ENCODE peak calls at places on chromosomes 7 and 10, in ten cellular contexts. One of them, this sample, is unnamed.
A peak's percentile ranks its signal among the peaks of the same experiment; 100 is the strongest.

GRCh38 chr7:157890921-157891401 is 554.2 kb downstream of the DNAJB6 start:
- DNase-seq in heart left ventricle: no peak
- DNase-seq in suprapubic skin: no peak
- DNase-seq in bronchial epithelial cell: no peak
- DNase-seq in IMR-90: no peak
- DNase-seq in CD8-positive, alpha-beta T cell: no peak
- DNase-seq in GM12865: no peak
- DNase-seq in AG10803: no peak
- DNase-seq in thoracic aorta: no peak
- DNase-seq in epithelial cell of proximal tubule: no peak
- DNase-seq in this sample: no peak

GRCh38 chr7:98879198-98879988 is 1.1 kb downstream of the TRRAP start:
- DNase-seq in heart left ventricle: no peak
- DNase-seq in suprapubic skin: peak; percentile 66
- DNase-seq in bronchial epithelial cell: peak; percentile 35
- DNase-seq in IMR-90: peak; percentile 17
- DNase-seq in CD8-positive, alpha-beta T cell: peak; percentile 51
- DNase-seq in GM12865: peak; percentile 89
- DNase-seq in AG10803: peak; percentile 22
- DNase-seq in thoracic aorta: no peak
- DNase-seq in epithelial cell of proximal tubule: peak; percentile 19
- DNase-seq in this sample: peak; percentile 46

GRCh38 chr10:28593811-28594210 is 60.9 kb downstream of the WAC start:
- DNase-seq in heart left ventricle: no peak
- DNase-seq in suprapubic skin: no peak
- DNase-seq in bronchial epithelial cell: peak; percentile 59
- DNase-seq in IMR-90: no peak
- DNase-seq in CD8-positive, alpha-beta T cell: no peak
- DNase-seq in GM12865: no peak
- DNase-seq in AG10803: no peak
- DNase-seq in thoracic aorta: no peak
- DNase-seq in epithelial cell of proximal tubule: no peak
- DNase-seq in this sample: no peak

GRCh38 chr7:13602036-13602435 is 387.4 kb downstream of the ETV1 start:
- DNase-seq in heart left ventricle: no peak
- DNase-seq in suprapubic skin: no peak
- DNase-seq in bronchial epithelial cell: no peak
- DNase-seq in IMR-90: no peak
- DNase-seq in CD8-positive, alpha-beta T cell: no peak
- DNase-seq in GM12865: no peak
- DNase-seq in AG10803: no peak
- DNase-seq in thoracic aorta: no peak
- DNase-seq in epithelial cell of proximal tubule: no peak
- DNase-seq in this sample: no peak

GRCh38 chr10:123299598-123299997 is 145.4 kb downstream of the BUB3 start:
- DNase-seq in heart left ventricle: no peak
- DNase-seq in suprapubic skin: no peak
- DNase-seq in bronchial epithelial cell: no peak
- DNase-seq in IMR-90: no peak
- DNase-seq in CD8-positive, alpha-beta T cell: no peak
- DNase-seq in GM12865: no peak
- DNase-seq in AG10803: no peak
- DNase-seq in thoracic aorta: no peak
- DNase-seq in epithelial cell of proximal tubule: no peak
- DNase-seq in this sample: no peak

GRCh38 chr10:100970914-100971811 is 1.9 kb downstream of the SEMA4G start:
- DNase-seq in heart left ventricle: no peak
- DNase-seq in suprapubic skin: peak; percentile 24
- DNase-seq in bronchial epithelial cell: no peak
- DNase-seq in IMR-90: no peak
- DNase-seq in CD8-positive, alpha-beta T cell: no peak
- DNase-seq in GM12865: no peak
- DNase-seq in AG10803: no peak
- DNase-seq in thoracic aorta: no peak
- DNase-seq in epithelial cell of proximal tubule: no peak
- DNase-seq in this sample: no peak

GRCh38 chr7:73704640-73705550 is 14.6 kb downstream of the STX1A start:
- DNase-seq in heart left ventricle: no peak
- DNase-seq in suprapubic skin: no peak
- DNase-seq in bronchial epithelial cell: peak; percentile 83
- DNase-seq in IMR-90: peak; percentile 44
- DNase-seq in CD8-positive, alpha-beta T cell: no peak
- DNase-seq in GM12865: no peak
- DNase-seq in AG10803: no peak
- DNase-seq in thoracic aorta: no peak
- DNase-seq in epithelial cell of proximal tubule: no peak
- DNase-seq in this sample: no peak

GRCh38 chr10:64503429-64503828 is 982.2 kb downstream of the REEP3 start:
- DNase-seq in heart left ventricle: no peak
- DNase-seq in suprapubic skin: no peak
- DNase-seq in bronchial epithelial cell: no peak
- DNase-seq in IMR-90: no peak
- DNase-seq in CD8-positive, alpha-beta T cell: no peak
- DNase-seq in GM12865: no peak
- DNase-seq in AG10803: no peak
- DNase-seq in thoracic aorta: no peak
- DNase-seq in epithelial cell of proximal tubule: no peak
- DNase-seq in this sample: no peak

GRCh38 chr10:117502421-117503169 is 40.0 kb upstream of the EMX2 start:
- DNase-seq in heart left ventricle: no peak
- DNase-seq in suprapubic skin: peak; percentile 52
- DNase-seq in bronchial epithelial cell: no peak
- DNase-seq in IMR-90: no peak
- DNase-seq in CD8-positive, alpha-beta T cell: no peak
- DNase-seq in GM12865: no peak
- DNase-seq in AG10803: no peak
- DNase-seq in thoracic aorta: no peak
- DNase-seq in epithelial cell of proximal tubule: no peak
- DNase-seq in this sample: no peak

GRCh38 chr7:6637544-6638229 is 569 bp downstream of the ZNF316 start:
- DNase-seq in heart left ventricle: peak; percentile 37
- DNase-seq in suprapubic skin: no peak
- DNase-seq in bronchial epithelial cell: no peak
- DNase-seq in IMR-90: peak; percentile 8
- DNase-seq in CD8-positive, alpha-beta T cell: peak; percentile 45
- DNase-seq in GM12865: peak; percentile 82
- DNase-seq in AG10803: peak; percentile 6
- DNase-seq in thoracic aorta: no peak
- DNase-seq in epithelial cell of proximal tubule: no peak
- DNase-seq in this sample: no peak

GRCh38 chr10:109934958-109935793 is 11.9 kb upstream of the XPNPEP1 start:
- DNase-seq in heart left ventricle: peak; percentile 41
- DNase-seq in suprapubic skin: no peak
- DNase-seq in bronchial epithelial cell: peak; percentile 83
- DNase-seq in IMR-90: peak; percentile 83
- DNase-seq in CD8-positive, alpha-beta T cell: no peak
- DNase-seq in GM12865: no peak
- DNase-seq in AG10803: peak; percentile 68
- DNase-seq in thoracic aorta: no peak
- DNase-seq in epithelial cell of proximal tubule: no peak
- DNase-seq in this sample: peak; percentile 43

GRCh38 chr7:105589221-105590077 is 8.2 kb upstream of the EFCAB10 start:
- DNase-seq in heart left ventricle: peak; percentile 31
- DNase-seq in suprapubic skin: no peak
- DNase-seq in bronchial epithelial cell: peak; percentile 76
- DNase-seq in IMR-90: peak; percentile 81
- DNase-seq in CD8-positive, alpha-beta T cell: peak; percentile 27
- DNase-seq in GM12865: peak; percentile 85
- DNase-seq in AG10803: peak; percentile 79
- DNase-seq in thoracic aorta: no peak
- DNase-seq in epithelial cell of proximal tubule: peak; percentile 50
- DNase-seq in this sample: peak; percentile 82
- TF ChIP-seq CTCF in heart left ventricle: peak; percentile 45
- TF ChIP-seq CTCF in suprapubic skin: peak; percentile 49
- TF ChIP-seq CTCF in bronchial epithelial cell: peak; percentile 77
- TF ChIP-seq CTCF in IMR-90: peak; percentile 85
- TF ChIP-seq CTCF in CD8-positive, alpha-beta T cell: peak; percentile 56
- TF ChIP-seq CTCF in GM12865: peak; percentile 72
- TF ChIP-seq CTCF in AG10803: peak; percentile 84
- TF ChIP-seq CTCF in thoracic aorta: no peak
- TF ChIP-seq CTCF in epithelial cell of proximal tubule: peak; percentile 84
- TF ChIP-seq CTCF in this sample: peak; percentile 80

DNA sequence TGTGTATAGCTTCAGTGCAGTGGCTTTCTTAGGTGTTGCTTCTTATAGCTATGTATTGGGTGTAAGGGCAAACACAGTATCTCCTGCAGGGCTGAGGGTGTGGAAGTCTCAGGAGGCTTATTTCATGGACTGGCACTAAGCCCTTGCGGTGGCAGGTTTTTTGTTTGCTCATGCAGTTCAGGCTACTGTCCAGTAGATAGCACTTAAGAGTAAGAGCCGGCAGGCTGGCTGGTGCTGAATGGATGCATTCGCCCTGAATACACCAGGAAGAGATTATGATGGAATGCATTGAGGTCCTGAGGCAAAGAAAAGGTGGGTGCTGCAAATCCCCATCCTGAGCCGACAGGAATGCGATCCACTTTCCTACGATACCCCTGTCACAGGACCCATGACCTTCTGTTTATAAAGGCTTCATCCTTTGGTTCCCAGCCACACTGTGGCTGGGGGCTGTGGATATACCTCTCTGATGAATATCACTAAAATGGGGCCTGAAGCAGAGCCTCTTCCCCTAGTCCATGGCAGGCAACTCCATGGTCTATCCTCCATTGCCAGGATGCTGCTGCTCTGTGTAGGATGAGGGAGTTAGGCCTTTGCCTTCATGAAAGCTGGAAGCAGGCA is 44.9 kb downstream of the ANXA8 start:
- DNase-seq in heart left ventricle: no peak
- DNase-seq in suprapubic skin: peak; percentile 46
- DNase-seq in bronchial epithelial cell: peak; percentile 77
- DNase-seq in IMR-90: peak; percentile 74
- DNase-seq in CD8-positive, alpha-beta T cell: no peak
- DNase-seq in GM12865: peak; percentile 28
- DNase-seq in AG10803: peak; percentile 68
- DNase-seq in thoracic aorta: no peak
- DNase-seq in epithelial cell of proximal tubule: peak; percentile 15
- DNase-seq in this sample: peak; percentile 69
- TF ChIP-seq CTCF in heart left ventricle: peak; percentile 18
- TF ChIP-seq CTCF in suprapubic skin: peak; percentile 25
- TF ChIP-seq CTCF in bronchial epithelial cell: peak; percentile 90
- TF ChIP-seq CTCF in IMR-90: peak; percentile 74
- TF ChIP-seq CTCF in CD8-positive, alpha-beta T cell: no peak
- TF ChIP-seq CTCF in GM12865: peak; percentile 30
- TF ChIP-seq CTCF in AG10803: peak; percentile 80
- TF ChIP-seq CTCF in thoracic aorta: no peak
- TF ChIP-seq CTCF in epithelial cell of proximal tubule: peak; percentile 78
- TF ChIP-seq CTCF in this sample: peak; percentile 76

DNA sequence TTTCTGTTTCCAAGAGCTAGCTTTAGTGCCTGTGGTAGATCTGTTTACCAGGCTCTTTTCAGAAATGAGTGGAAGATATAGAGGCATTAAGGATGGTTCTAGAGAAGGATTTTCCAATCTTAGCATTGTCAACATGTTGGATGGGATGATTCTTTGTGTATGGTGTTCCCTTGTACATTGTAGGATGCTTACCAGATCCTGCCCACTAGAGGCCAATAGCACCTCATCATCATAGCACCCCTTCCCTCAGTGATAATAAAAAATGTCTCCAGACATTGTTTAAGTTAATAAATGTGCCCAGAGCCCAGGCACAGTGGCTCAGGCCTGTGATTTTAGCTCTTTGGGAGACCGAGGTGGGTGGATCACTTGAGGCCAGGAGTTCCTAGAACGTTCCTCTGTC is 121.2 kb downstream of the ANKRD30A start:
- DNase-seq in heart left ventricle: no peak
- DNase-seq in suprapubic skin: no peak
- DNase-seq in bronchial epithelial cell: no peak
- DNase-seq in IMR-90: no peak
- DNase-seq in CD8-positive, alpha-beta T cell: no peak
- DNase-seq in GM12865: no peak
- DNase-seq in AG10803: no peak
- DNase-seq in thoracic aorta: no peak
- DNase-seq in epithelial cell of proximal tubule: no peak
- DNase-seq in this sample: no peak
- TF ChIP-seq CTCF in heart left ventricle: no peak
- TF ChIP-seq CTCF in suprapubic skin: no peak
- TF ChIP-seq CTCF in bronchial epithelial cell: no peak
- TF ChIP-seq CTCF in IMR-90: no peak
- TF ChIP-seq CTCF in CD8-positive, alpha-beta T cell: no peak
- TF ChIP-seq CTCF in GM12865: no peak
- TF ChIP-seq CTCF in AG10803: no peak
- TF ChIP-seq CTCF in thoracic aorta: no peak
- TF ChIP-seq CTCF in epithelial cell of proximal tubule: no peak
- TF ChIP-seq CTCF in this sample: no peak

DNA sequence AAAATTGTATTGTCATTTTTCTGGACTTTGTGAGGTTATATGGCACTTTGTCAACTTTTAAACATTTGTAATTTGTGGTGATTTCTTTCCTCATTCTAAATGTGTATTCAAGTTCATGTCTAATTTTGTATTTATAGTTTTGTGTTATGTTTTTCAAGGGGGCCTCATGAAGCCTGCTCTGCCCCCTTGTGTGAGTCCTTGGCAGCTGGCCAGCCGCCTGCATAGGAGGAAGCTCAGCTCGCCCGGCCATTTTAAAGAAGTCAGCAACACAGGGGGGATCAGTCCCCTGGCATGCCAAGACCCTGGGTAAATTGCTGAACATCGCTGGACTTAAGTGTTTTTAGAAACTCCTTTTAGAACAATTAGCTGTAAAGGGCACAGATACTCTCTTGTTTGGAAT is 122.9 kb downstream of the ANLN start:
- DNase-seq in heart left ventricle: no peak
- DNase-seq in suprapubic skin: no peak
- DNase-seq in bronchial epithelial cell: no peak
- DNase-seq in IMR-90: no peak
- DNase-seq in CD8-positive, alpha-beta T cell: no peak
- DNase-seq in GM12865: no peak
- DNase-seq in AG10803: no peak
- DNase-seq in thoracic aorta: no peak
- DNase-seq in epithelial cell of proximal tubule: no peak
- DNase-seq in this sample: no peak
- TF ChIP-seq CTCF in heart left ventricle: no peak
- TF ChIP-seq CTCF in suprapubic skin: no peak
- TF ChIP-seq CTCF in bronchial epithelial cell: no peak
- TF ChIP-seq CTCF in IMR-90: no peak
- TF ChIP-seq CTCF in CD8-positive, alpha-beta T cell: no peak
- TF ChIP-seq CTCF in GM12865: no peak
- TF ChIP-seq CTCF in AG10803: no peak
- TF ChIP-seq CTCF in thoracic aorta: no peak
- TF ChIP-seq CTCF in epithelial cell of proximal tubule: no peak
- TF ChIP-seq CTCF in this sample: no peak

DNA sequence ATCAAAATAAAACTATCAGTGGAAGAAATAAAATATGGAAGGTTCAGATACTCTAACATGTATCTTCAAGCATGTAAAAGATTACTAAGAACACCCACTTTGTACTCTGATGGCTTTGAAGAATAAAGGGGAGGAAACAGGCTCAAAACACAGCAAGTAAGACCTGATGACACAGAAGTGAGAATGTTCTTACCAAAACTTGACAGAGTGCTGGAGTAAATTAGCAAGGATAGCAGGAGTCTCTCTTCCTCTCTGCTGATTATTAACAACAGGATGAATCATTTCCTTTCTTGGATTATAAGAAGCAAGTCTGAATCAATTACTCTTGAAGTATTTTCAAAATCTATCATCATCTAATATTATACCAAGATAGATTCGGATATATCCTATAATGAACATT is 47.5 kb downstream of the GLI3 start:
- DNase-seq in heart left ventricle: no peak
- DNase-seq in suprapubic skin: no peak
- DNase-seq in bronchial epithelial cell: peak; percentile 82
- DNase-seq in IMR-90: peak; percentile 38
- DNase-seq in CD8-positive, alpha-beta T cell: no peak
- DNase-seq in GM12865: no peak
- DNase-seq in AG10803: peak; percentile 48
- DNase-seq in thoracic aorta: no peak
- DNase-seq in epithelial cell of proximal tubule: no peak
- DNase-seq in this sample: peak; percentile 6
- TF ChIP-seq CTCF in heart left ventricle: no peak
- TF ChIP-seq CTCF in suprapubic skin: no peak
- TF ChIP-seq CTCF in bronchial epithelial cell: no peak
- TF ChIP-seq CTCF in IMR-90: no peak
- TF ChIP-seq CTCF in CD8-positive, alpha-beta T cell: no peak
- TF ChIP-seq CTCF in GM12865: no peak
- TF ChIP-seq CTCF in AG10803: no peak
- TF ChIP-seq CTCF in thoracic aorta: no peak
- TF ChIP-seq CTCF in epithelial cell of proximal tubule: no peak
- TF ChIP-seq CTCF in this sample: no peak